ENCODE peak calls at places on chromosomes 12 and 14, in four cellular contexts. Q is transverse colon, J is testis, D is fibroblast of lung. G is an unnamed sample.

GRCh38 chr12:29216797-29217583 is 67.9 kb downstream of the FAR2 start:
- DNase-seq in J (no peak), D (no peak), Q (no peak), G (no peak)

GRCh38 chr12:42145552-42146215 is 1.0 kb upstream of the GXYLT1 start:
- DNase-seq in J (no peak), Q (peak), D (no peak), G (no peak)

GRCh38 chr12:111099186-111099585 is 178.8 kb upstream of the MYL2 start:
- DNase-seq in D (no peak), J (no peak), Q (no peak), G (no peak)

GRCh38 chr12:75910452-75910722 is 121.2 kb downstream of the PHLDA1 start:
- DNase-seq in D (no peak), J (no peak), Q (no peak), G (no peak)

GRCh38 chr14:49581209-49581960 is 4.8 kb downstream of the RPS29 start:
- DNase-seq in J (no peak), D (no peak), Q (no peak), G (no peak)

GRCh38 chr12:128791395-128792322 is 32.1 kb downstream of the SLC15A4 start:
- DNase-seq in Q (peak), J (no peak), D (no peak), G (no peak)

GRCh38 chr12:106145539-106146447 is 7.0 kb upstream of the NUAK1 start:
- DNase-seq in Q (peak), J (peak), D (no peak), G (no peak)

GRCh38 chr12:119589087-119589486 is 4.5 kb upstream of the TMEM233 start:
- DNase-seq in D (peak), Q (no peak), J (no peak), G (no peak)

GRCh38 chr12:100215209-100215608 is 14.6 kb downstream of the ACTR6 start:
- DNase-seq in D (no peak), Q (no peak), J (no peak), G (no peak)

GRCh38 chr14:65137648-65138317 is 35.5 kb upstream of the MAX start:
- DNase-seq in Q (no peak), D (no peak), J (no peak), G (no peak)

GRCh38 chr14:32826404-32827082 is 112.1 kb upstream of the NPAS3 start:
- DNase-seq in J (peak), Q (no peak), D (peak), G (peak)

GRCh38 chr14:64654072-64654899 is 49.9 kb upstream of the PLEKHG3 start:
- DNase-seq in J (no peak), D (peak), Q (no peak), G (no peak)

GRCh38 chr14:95210699-95211098 is 53.4 kb upstream of the DICER1 start:
- DNase-seq in J (no peak), D (no peak), Q (no peak), G (no peak)

GRCh38 chr12:13905795-13906194 is 75.6 kb downstream of the GRIN2B start:
- DNase-seq in Q (no peak), J (no peak), D (no peak), G (no peak)

GRCh38 chr14:68950111-68950510 is 29.0 kb downstream of the ACTN1 start:
- DNase-seq in Q (no peak), D (peak), J (no peak), G (no peak)

GRCh38 chr14:73457935-73458218 is 469 bp downstream of the NUMB start:
- DNase-seq in Q (peak), J (peak), D (no peak), G (peak)

GRCh38 chr12:87253157-87253556 is 776.0 kb downstream of the C12orf50 start:
- DNase-seq in J (no peak), Q (no peak), D (no peak), G (no peak)

DNA sequence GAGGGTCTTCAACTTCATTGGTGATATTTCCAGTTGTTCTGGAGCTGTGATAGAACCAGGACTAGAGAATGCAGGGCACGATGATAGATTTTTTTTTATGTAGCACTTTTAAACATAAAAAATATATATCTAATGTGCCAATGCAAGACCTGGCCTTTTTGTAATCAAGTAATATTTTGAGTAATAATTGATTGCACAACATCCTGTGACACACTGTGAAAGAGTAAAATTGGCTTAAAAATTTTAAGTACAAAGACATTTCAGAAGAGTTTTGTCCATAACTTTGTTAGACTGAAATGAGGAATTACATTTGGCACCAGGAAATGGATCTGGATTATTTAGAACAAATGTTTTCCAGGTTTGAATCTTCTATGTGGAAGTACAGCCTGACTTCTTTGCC is 22.1 kb downstream of the PRKCH start:
- DNase-seq in Q (no peak), J (no peak), D (peak), G (no peak)
- H3K4me3 ChIP-seq in Q (no peak), J (no peak), D (no peak), G (no peak)

DNA sequence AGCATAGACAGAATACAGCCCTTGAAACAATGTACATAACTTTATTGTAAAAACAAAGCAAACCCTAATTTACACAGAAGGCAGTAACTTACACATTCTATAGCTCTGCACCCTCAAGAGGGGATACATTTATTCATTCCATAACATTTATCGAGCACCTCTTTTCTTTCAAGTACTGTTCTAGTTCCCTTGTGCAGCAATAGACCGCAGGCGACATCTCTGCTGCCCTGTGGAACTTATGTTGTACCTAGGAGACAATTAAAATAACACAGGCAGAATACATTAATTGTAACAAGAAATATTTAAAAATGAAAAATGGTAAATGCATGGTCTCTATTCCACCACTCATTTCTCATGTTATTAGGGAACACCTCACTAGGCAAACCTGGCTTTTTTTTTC is 1.4 kb upstream of the ARHGDIB start:
- DNase-seq in J (no peak), D (no peak), Q (no peak), G (no peak)
- H3K27ac ChIP-seq in J (peak), D (no peak), Q (peak), G (no peak)

DNA sequence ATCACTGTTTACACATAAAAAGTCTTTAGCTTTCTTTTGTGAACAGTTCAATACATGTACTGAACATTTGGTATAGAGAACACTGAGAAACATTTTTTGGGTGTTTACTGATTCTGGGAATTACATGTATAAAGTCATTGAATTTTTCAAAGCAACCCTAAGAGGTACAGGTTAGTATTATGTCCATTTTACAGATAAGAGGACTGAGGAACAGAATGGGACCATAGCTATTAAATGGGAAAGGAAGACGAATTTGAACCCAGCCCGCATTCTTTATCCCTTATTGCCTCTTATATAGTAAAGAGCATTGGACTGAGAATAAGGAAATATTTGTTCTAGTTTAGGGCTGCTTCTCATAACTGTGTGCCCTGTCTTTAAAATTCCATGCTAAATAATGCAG is 889 bp upstream of the KANSL2 start:
- DNase-seq in Q (no peak), D (no peak), J (no peak), G (no peak)
- H3K4me3 ChIP-seq in Q (peak), D (peak), J (peak), G (peak)

DNA sequence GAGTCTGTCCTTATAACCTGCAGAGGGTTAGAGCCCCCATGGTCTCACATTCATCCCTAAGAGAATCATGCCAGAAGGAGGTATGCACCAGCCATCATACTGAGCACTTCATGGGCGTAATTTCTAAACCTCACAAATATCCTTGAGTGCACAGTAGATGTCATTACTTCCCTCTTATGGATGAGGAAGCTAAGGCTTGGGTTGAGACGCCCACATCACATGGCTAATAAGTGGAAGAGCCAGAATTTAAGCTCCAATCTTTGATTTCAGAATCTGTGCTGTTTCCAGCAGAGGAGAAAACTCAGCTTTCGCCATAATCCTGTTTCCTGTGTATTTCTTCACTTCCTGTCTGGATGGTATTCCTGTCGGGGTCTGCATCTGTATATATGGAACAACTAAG is 5.0 kb downstream of the ISCU start:
- DNase-seq in D (no peak), Q (no peak), J (no peak), G (no peak)
- H3K27ac ChIP-seq in D (no peak), Q (peak), J (no peak), G (no peak)

DNA sequence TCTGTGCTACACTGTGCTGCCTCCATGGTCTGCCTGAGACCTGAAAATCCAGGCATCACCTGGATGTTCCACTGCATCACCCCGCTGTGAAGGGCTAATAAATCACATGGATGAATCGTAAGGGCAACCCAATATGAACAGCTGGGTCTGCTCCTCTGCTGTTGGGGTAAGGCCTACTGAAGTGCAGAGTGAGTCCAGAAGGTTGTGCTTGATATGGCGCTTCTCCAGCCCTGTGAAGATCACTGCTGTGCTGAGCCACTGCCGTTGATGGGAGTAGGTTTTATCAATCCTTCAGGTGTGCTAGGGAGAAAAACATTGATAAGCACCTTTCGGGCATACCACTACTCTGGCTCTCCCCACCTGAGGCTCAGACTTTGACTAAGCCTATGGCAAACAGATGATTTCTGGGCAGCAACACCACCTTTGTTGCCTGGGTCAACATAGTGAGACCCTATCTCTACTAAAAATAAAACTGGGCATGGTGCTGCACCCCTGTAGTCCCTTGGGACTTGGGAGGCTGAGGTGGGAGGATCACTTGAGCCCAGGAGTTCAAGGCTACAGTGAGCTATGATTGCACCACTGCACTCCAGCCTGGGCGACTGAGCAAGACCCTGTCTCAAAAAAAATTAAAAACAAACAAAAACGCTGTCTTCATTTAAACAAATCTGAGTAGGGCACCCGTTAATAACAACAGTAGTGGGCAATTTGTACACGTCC is 1.7 kb downstream of the ACVRL1 start:
- DNase-seq in D (no peak), J (no peak), Q (no peak), G (no peak)
- H3K4me3 ChIP-seq in D (peak), J (no peak), Q (no peak), G (no peak)

GRCh38 chr12:68177562-68177961 is 18.0 kb upstream of the IFNG start:
- DNase-seq in J (no peak), D (no peak), Q (no peak), G (no peak)
- H3K27ac ChIP-seq in J (no peak), D (no peak), Q (no peak), G (no peak)

G was measured in WERI-Rb-1.